ENCODE peak calls at places on chromosomes 11 and 22, in seven cellular contexts. One of them, this sample, is unnamed.

GRCh38 chr11:82365351-82365750 is 368.3 kb downstream of the FAM181B start:
- DNase-seq in coronary artery: no peak
- DNase-seq in astrocyte of the spinal cord: no peak
- DNase-seq in endodermal cell: no peak
- DNase-seq in fibroblast of pulmonary artery: no peak
- DNase-seq in AG04450: no peak
- DNase-seq in DND-41: no peak
- DNase-seq in this sample: no peak

GRCh38 chr22:20857247-20857643 is 1.4 kb downstream of the PI4KA start:
- DNase-seq in coronary artery: no peak
- DNase-seq in astrocyte of the spinal cord: no peak
- DNase-seq in endodermal cell: no peak
- DNase-seq in fibroblast of pulmonary artery: no peak
- DNase-seq in AG04450: no peak
- DNase-seq in DND-41: no peak
- DNase-seq in this sample: no peak

GRCh38 chr22:23777776-23778575 is 5.3 kb downstream of the MMP11 start:
- DNase-seq in coronary artery: no peak
- DNase-seq in astrocyte of the spinal cord: no peak
- DNase-seq in endodermal cell: no peak
- DNase-seq in fibroblast of pulmonary artery: no peak
- DNase-seq in AG04450: no peak
- DNase-seq in DND-41: no peak
- DNase-seq in this sample: no peak

GRCh38 chr11:116928102-116928777 is 90.8 kb upstream of the APOA1 start:
- DNase-seq in coronary artery: no peak
- DNase-seq in astrocyte of the spinal cord: no peak
- DNase-seq in endodermal cell: no peak
- DNase-seq in fibroblast of pulmonary artery: no peak
- DNase-seq in AG04450: no peak
- DNase-seq in DND-41: peak
- DNase-seq in this sample: no peak

GRCh38 chr22:45170001-45170466 is 6.3 kb downstream of the NUP50 start:
- DNase-seq in coronary artery: no peak
- DNase-seq in astrocyte of the spinal cord: no peak
- DNase-seq in endodermal cell: no peak
- DNase-seq in fibroblast of pulmonary artery: no peak
- DNase-seq in AG04450: no peak
- DNase-seq in DND-41: no peak
- DNase-seq in this sample: no peak

GRCh38 chr11:66150725-66151124 is 80.7 kb downstream of the PACS1 start:
- DNase-seq in coronary artery: no peak
- DNase-seq in astrocyte of the spinal cord: no peak
- DNase-seq in endodermal cell: no peak
- DNase-seq in fibroblast of pulmonary artery: no peak
- DNase-seq in AG04450: no peak
- DNase-seq in DND-41: no peak
- DNase-seq in this sample: no peak

GRCh38 chr11:19558189-19558986 is 154.2 kb upstream of the NAV2 start:
- DNase-seq in coronary artery: peak
- DNase-seq in astrocyte of the spinal cord: no peak
- DNase-seq in endodermal cell: no peak
- DNase-seq in fibroblast of pulmonary artery: no peak
- DNase-seq in AG04450: no peak
- DNase-seq in DND-41: no peak
- DNase-seq in this sample: no peak

GRCh38 chr22:38860291-38861169 is 11.5 kb downstream of the CBX6 start:
- DNase-seq in coronary artery: no peak
- DNase-seq in astrocyte of the spinal cord: no peak
- DNase-seq in endodermal cell: peak
- DNase-seq in fibroblast of pulmonary artery: no peak
- DNase-seq in AG04450: no peak
- DNase-seq in DND-41: no peak
- DNase-seq in this sample: no peak

GRCh38 chr22:38704568-38705234 is 1.0 kb upstream of the GTPBP1 start:
- DNase-seq in coronary artery: no peak
- DNase-seq in astrocyte of the spinal cord: no peak
- DNase-seq in endodermal cell: no peak
- DNase-seq in fibroblast of pulmonary artery: peak
- DNase-seq in AG04450: no peak
- DNase-seq in DND-41: no peak
- DNase-seq in this sample: no peak

GRCh38 chr11:1194977-1195689 is 27.7 kb upstream of the MUC5B start:
- DNase-seq in coronary artery: peak
- DNase-seq in astrocyte of the spinal cord: no peak
- DNase-seq in endodermal cell: peak
- DNase-seq in fibroblast of pulmonary artery: no peak
- DNase-seq in AG04450: no peak
- DNase-seq in DND-41: no peak
- DNase-seq in this sample: no peak

GRCh38 chr11:70921804-70922203 is 330.6 kb downstream of the SHANK2 start:
- DNase-seq in coronary artery: no peak
- DNase-seq in astrocyte of the spinal cord: no peak
- DNase-seq in endodermal cell: no peak
- DNase-seq in fibroblast of pulmonary artery: no peak
- DNase-seq in AG04450: no peak
- DNase-seq in DND-41: no peak
- DNase-seq in this sample: no peak

GRCh38 chr11:95074806-95075563 is 8.3 kb downstream of the SRSF8 start:
- DNase-seq in coronary artery: no peak
- DNase-seq in astrocyte of the spinal cord: no peak
- DNase-seq in endodermal cell: peak
- DNase-seq in fibroblast of pulmonary artery: peak
- DNase-seq in AG04450: no peak
- DNase-seq in DND-41: no peak
- DNase-seq in this sample: no peak

GRCh38 chr11:44872556-44872955 is 78.1 kb downstream of the TP53I11 start:
- DNase-seq in coronary artery: no peak
- DNase-seq in astrocyte of the spinal cord: no peak
- DNase-seq in endodermal cell: no peak
- DNase-seq in fibroblast of pulmonary artery: no peak
- DNase-seq in AG04450: no peak
- DNase-seq in DND-41: no peak
- DNase-seq in this sample: no peak

DNA sequence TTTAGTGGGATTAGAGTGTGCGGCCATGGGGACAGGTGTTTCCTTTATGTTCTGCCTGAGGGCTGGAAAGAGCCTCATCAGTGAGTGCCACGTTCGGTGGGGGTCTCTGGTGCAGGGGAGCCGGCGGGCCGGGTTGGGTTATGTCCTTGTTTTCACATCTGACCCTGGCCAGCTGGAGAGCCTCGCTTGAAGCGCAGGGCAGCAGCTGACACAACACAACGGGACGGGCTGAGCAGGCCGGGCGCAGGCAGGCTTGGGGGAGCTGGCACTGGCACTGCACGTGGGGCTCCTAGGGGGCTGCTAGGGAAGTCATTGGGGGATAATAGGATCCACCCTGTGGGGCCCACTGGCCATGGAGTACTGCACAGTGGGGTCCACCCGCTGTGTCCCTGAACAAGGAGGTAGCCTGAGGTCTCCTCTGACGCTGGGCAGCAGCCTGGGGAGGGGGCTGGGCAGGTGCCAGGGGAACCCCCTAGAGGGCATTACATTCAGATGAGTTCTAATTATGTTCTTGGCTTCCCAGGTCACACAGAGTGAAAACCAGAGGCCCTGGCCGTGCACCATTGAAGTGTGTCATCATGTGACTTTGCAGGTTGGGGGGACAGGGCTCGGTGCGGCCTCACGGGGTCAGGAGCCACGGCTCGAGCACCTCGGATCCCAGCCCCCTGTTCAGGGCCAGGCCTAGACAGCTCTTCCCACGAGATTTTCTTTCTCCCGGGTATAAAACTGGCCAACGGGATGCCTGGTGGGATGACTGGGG is 95.1 kb downstream of the KCNQ1 start:
- DNase-seq in coronary artery: peak
- DNase-seq in astrocyte of the spinal cord: no peak
- DNase-seq in endodermal cell: peak
- DNase-seq in fibroblast of pulmonary artery: no peak
- DNase-seq in AG04450: no peak
- DNase-seq in DND-41: no peak
- DNase-seq in this sample: no peak
- TF ChIP-seq CTCF in coronary artery: no peak
- TF ChIP-seq CTCF in astrocyte of the spinal cord: no peak
- TF ChIP-seq CTCF in endodermal cell: no peak
- TF ChIP-seq CTCF in fibroblast of pulmonary artery: no peak
- TF ChIP-seq CTCF in AG04450: no peak
- TF ChIP-seq CTCF in DND-41: no peak
- TF ChIP-seq CTCF in this sample: no peak

GRCh38 chr22:25878933-25879332 is 136.9 kb downstream of the MYO18B start:
- DNase-seq in coronary artery: no peak
- DNase-seq in astrocyte of the spinal cord: no peak
- DNase-seq in endodermal cell: no peak
- DNase-seq in fibroblast of pulmonary artery: no peak
- DNase-seq in AG04450: no peak
- DNase-seq in DND-41: no peak
- DNase-seq in this sample: no peak
- H3K4me3 ChIP-seq in coronary artery: no peak
- H3K4me3 ChIP-seq in astrocyte of the spinal cord: no peak
- H3K4me3 ChIP-seq in endodermal cell: no peak
- H3K4me3 ChIP-seq in fibroblast of pulmonary artery: no peak
- H3K4me3 ChIP-seq in AG04450: no peak
- H3K4me3 ChIP-seq in DND-41: no peak
- H3K4me3 ChIP-seq in this sample: no peak

GRCh38 chr22:37199839-37200161 is 11.8 kb upstream of the C1QTNF6 start:
- DNase-seq in coronary artery: no peak
- DNase-seq in astrocyte of the spinal cord: no peak
- DNase-seq in endodermal cell: no peak
- DNase-seq in fibroblast of pulmonary artery: no peak
- DNase-seq in AG04450: no peak
- DNase-seq in DND-41: no peak
- DNase-seq in this sample: no peak
- TF ChIP-seq CTCF in coronary artery: no peak
- TF ChIP-seq CTCF in astrocyte of the spinal cord: no peak
- TF ChIP-seq CTCF in endodermal cell: no peak
- TF ChIP-seq CTCF in fibroblast of pulmonary artery: no peak
- TF ChIP-seq CTCF in AG04450: no peak
- TF ChIP-seq CTCF in DND-41: no peak
- TF ChIP-seq CTCF in this sample: no peak

GRCh38 chr22:49594078-49594477 is 233.6 kb downstream of the BRD1 start:
- DNase-seq in coronary artery: no peak
- DNase-seq in astrocyte of the spinal cord: no peak
- DNase-seq in endodermal cell: no peak
- DNase-seq in fibroblast of pulmonary artery: no peak
- DNase-seq in AG04450: no peak
- DNase-seq in DND-41: no peak
- DNase-seq in this sample: no peak

GRCh38 chr22:49595465-49596078 is 232.1 kb downstream of the BRD1 start:
- DNase-seq in coronary artery: no peak
- DNase-seq in astrocyte of the spinal cord: no peak
- DNase-seq in endodermal cell: no peak
- DNase-seq in fibroblast of pulmonary artery: no peak
- DNase-seq in AG04450: no peak
- DNase-seq in DND-41: no peak
- DNase-seq in this sample: no peak

GRCh38 chr22:49590851-49591445 is 236.7 kb downstream of the BRD1 start:
- DNase-seq in coronary artery: no peak
- DNase-seq in astrocyte of the spinal cord: no peak
- DNase-seq in endodermal cell: no peak
- DNase-seq in fibroblast of pulmonary artery: no peak
- DNase-seq in AG04450: no peak
- DNase-seq in DND-41: no peak
- DNase-seq in this sample: no peak

GRCh38 chr22:49592780-49593501 is 234.7 kb downstream of the BRD1 start:
- DNase-seq in coronary artery: no peak
- DNase-seq in astrocyte of the spinal cord: no peak
- DNase-seq in endodermal cell: no peak
- DNase-seq in fibroblast of pulmonary artery: no peak
- DNase-seq in AG04450: no peak
- DNase-seq in DND-41: no peak
- DNase-seq in this sample: no peak

DNA sequence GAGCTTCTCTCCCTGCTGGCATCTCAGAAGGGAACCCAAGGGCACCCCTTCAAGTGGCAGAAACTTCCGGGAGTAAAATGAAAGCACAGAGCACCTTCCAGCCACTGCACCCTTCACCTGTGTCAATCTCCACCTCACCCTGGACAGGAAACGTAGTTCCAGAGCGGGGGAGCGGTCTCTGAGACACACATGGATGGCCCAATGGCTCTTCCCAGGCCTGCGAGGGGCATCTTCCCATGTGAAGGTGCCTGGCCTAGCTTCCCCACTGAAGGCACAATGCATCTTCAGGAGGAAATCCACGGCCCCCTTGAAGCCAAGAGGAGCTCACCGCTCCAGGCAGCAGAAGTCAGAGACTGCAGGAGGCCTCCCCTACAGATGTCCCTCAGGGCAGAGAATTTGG is 234.2 kb downstream of the BRD1 start:
- DNase-seq in coronary artery: no peak
- DNase-seq in astrocyte of the spinal cord: no peak
- DNase-seq in endodermal cell: no peak
- DNase-seq in fibroblast of pulmonary artery: no peak
- DNase-seq in AG04450: no peak
- DNase-seq in DND-41: no peak
- DNase-seq in this sample: no peak
- H3K4me3 ChIP-seq in coronary artery: no peak
- H3K4me3 ChIP-seq in astrocyte of the spinal cord: no peak
- H3K4me3 ChIP-seq in endodermal cell: no peak
- H3K4me3 ChIP-seq in fibroblast of pulmonary artery: no peak
- H3K4me3 ChIP-seq in AG04450: no peak
- H3K4me3 ChIP-seq in DND-41: no peak
- H3K4me3 ChIP-seq in this sample: no peak

DNA sequence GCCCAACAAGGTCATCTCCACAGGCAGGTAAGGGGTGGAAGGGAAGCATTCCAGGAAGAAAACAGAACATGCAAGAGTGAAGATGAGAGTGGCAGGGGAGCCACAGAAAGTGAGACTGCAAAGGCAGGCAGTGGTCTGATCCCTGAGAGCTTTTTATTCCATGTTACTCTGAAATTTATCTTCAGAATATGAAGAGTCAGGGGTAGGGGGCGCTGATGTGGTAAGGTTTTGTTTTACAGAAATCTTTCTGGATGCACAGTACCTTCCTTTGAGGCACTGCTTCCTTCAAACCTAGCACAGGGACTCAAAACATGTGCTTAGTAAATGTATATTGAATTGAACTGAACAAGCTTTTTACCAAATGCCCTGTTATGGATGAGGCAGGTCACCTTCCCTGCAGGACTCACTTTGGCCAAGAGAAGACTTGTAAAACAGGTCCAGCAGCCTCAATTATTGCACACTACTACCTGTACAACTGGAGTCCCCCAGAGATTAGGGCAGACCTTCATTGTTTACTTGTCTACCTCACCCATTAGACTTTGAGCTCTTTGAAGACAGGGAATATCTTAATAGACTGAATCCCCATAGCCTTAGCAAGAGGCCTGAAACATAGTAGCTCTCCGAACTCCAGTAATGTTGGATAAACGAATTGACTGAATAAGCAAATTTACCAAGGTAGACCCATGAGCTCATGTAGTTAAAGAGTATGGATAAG is 2.2 kb downstream of the PAK1 start:
- DNase-seq in coronary artery: no peak
- DNase-seq in astrocyte of the spinal cord: no peak
- DNase-seq in endodermal cell: peak
- DNase-seq in fibroblast of pulmonary artery: no peak
- DNase-seq in AG04450: no peak
- DNase-seq in DND-41: peak
- DNase-seq in this sample: no peak
- TF ChIP-seq CTCF in coronary artery: no peak
- TF ChIP-seq CTCF in astrocyte of the spinal cord: peak
- TF ChIP-seq CTCF in endodermal cell: peak
- TF ChIP-seq CTCF in fibroblast of pulmonary artery: peak
- TF ChIP-seq CTCF in AG04450: peak
- TF ChIP-seq CTCF in DND-41: peak
- TF ChIP-seq CTCF in this sample: peak

This sample was measured in HFF-Myc.